ENCODE peak calls at places on chromosome 5, in seven cellular contexts. I is uterus, K is GM12892, D is stomach, G is gastrocnemius medialis, B is H54, E is HCT116. X is an unnamed sample.

GRCh38 chr5:176817369-176817841 is 7.0 kb downstream of the UNC5A start:
- DNase-seq in I (no peak), K (no peak), B (no peak), G (no peak), D (no peak), E (no peak), X (no peak)

GRCh38 chr5:163612358-163613149 is 107.1 kb downstream of the MAT2B start:
- DNase-seq in B (no peak), D (no peak), E (no peak), I (no peak), G (no peak), K (no peak), X (no peak)

GRCh38 chr5:28779161-28779754 is 1740.9 kb upstream of the CDH9 start:
- DNase-seq in E (no peak), B (no peak), D (no peak), K (no peak), G (no peak), I (no peak), X (no peak)

GRCh38 chr5:116455061-116455460 is 119.6 kb downstream of the SEMA6A start:
- DNase-seq in I (no peak), D (no peak), B (no peak), G (no peak), K (no peak), E (no peak), X (no peak)

GRCh38 chr5:123720955-123721354 is 209.0 kb downstream of the CSNK1G3 start:
- DNase-seq in E (no peak), B (no peak), G (no peak), D (no peak), I (no peak), K (no peak), X (no peak)

GRCh38 chr5:56310711-56311204 is 77.6 kb upstream of the ANKRD55 start:
- DNase-seq in I (peak), K (no peak), D (no peak), E (no peak), B (no peak), G (no peak), X (peak)

GRCh38 chr5:132388244-132389050 is 18.9 kb downstream of the SLC22A5 start:
- DNase-seq in B (no peak), G (no peak), K (no peak), D (no peak), I (peak), E (no peak), X (no peak)

GRCh38 chr5:68428232-68428811 is 212.8 kb downstream of the PIK3R1 start:
- DNase-seq in B (no peak), E (no peak), I (no peak), K (no peak), D (no peak), G (no peak), X (peak)

GRCh38 chr5:93510626-93511420 is 70.2 kb downstream of the NR2F1-AS1 start:
- DNase-seq in I (no peak), D (no peak), E (no peak), B (no peak), G (no peak), K (no peak), X (no peak)

GRCh38 chr5:163571755-163572154 is 66.3 kb downstream of the MAT2B start:
- DNase-seq in G (no peak), K (no peak), B (peak), I (no peak), D (no peak), E (no peak), X (no peak)

GRCh38 chr5:33641722-33642505 is 201.1 kb downstream of the TARS1 start:
- DNase-seq in D (no peak), K (no peak), G (no peak), E (no peak), I (no peak), B (no peak), X (no peak)

GRCh38 chr5:157463621-157464407 is 3.8 kb downstream of the NIPAL4 start:
- DNase-seq in E (peak), D (no peak), I (no peak), G (peak), K (no peak), B (no peak), X (peak)

GRCh38 chr5:134125195-134126015 is 10.9 kb downstream of the TCF7 start:
- DNase-seq in E (peak), I (peak), G (peak), K (no peak), B (peak), D (peak), X (no peak)

GRCh38 chr5:16455670-16456069 is 9.9 kb downstream of the ZNF622 start:
- DNase-seq in E (no peak), B (no peak), D (no peak), K (no peak), I (no peak), G (no peak), X (no peak)

GRCh38 chr5:139457653-139458306 is 4.8 kb downstream of the ECSCR start:
- DNase-seq in K (no peak), G (no peak), E (no peak), B (no peak), I (no peak), D (no peak), X (no peak)

GRCh38 chr5:88870280-88870679 is 12.7 kb downstream of the MEF2C start:
- DNase-seq in D (no peak), I (no peak), E (no peak), G (no peak), B (no peak), K (no peak), X (no peak)

GRCh38 chr5:126883801-126884200 is 106.9 kb downstream of the LMNB1 start:
- DNase-seq in D (no peak), K (no peak), G (no peak), E (no peak), B (no peak), I (no peak), X (peak)

GRCh38 chr5:37448941-37449340 is 69.8 kb downstream of the WDR70 start:
- DNase-seq in B (no peak), E (no peak), I (no peak), G (no peak), D (no peak), K (no peak), X (no peak)
- TF ChIP-seq POLR2A in B (no peak), E (no peak), I (no peak), G (no peak), D (no peak), K (no peak), X (no peak)

DNA sequence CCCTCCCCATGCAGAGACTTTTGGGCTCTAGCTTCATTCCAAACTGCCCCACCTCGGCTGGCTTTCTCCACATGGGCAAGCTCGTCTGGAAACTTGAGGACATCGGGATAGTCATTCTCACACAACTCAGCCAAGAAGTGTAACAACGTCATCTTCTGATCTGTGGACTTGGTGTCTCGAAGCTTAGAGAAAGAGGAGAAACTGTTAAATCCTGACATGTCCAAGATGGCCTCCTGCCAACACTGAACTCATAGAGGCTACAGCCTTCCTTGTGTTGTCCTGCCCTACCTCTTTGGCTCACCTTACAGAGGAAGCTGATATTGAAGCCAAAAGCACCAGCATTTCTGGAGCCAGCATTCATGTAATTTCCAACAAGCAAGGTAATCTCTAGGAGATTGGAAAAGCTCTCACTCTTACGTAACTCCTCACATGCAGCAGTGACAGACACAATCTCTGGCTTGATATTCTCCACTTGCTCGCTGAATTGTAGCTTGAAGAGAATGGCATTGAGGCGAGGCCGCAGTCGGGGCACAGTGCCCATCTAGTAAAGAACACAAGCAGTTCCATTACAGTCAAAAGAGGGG is 39.6 kb downstream of the PCDHGC5 start:
- DNase-seq in E (no peak), K (no peak), I (peak), G (peak), D (no peak), B (no peak), X (no peak)
- TF ChIP-seq POLR2A in E (no peak), K (no peak), I (no peak), G (no peak), D (no peak), B (no peak), X (no peak)

GRCh38 chr5:111756701-111757581 is at the start of gene NREP:
- DNase-seq in D (peak), B (peak), I (peak), E (peak), G (peak), K (no peak), X (peak)
- TF ChIP-seq POLR2A in D (no peak), B (no peak), I (no peak), E (no peak), G (no peak), K (peak), X (no peak)

GRCh38 chr5:67182406-67182805 is 14.2 kb downstream of the CD180 start:
- DNase-seq in G (peak), E (no peak), B (peak), I (peak), K (no peak), D (no peak), X (no peak)
- TF ChIP-seq POLR2A in G (peak), E (no peak), B (no peak), I (peak), K (no peak), D (no peak), X (no peak)

GRCh38 chr5:138331449-138332368 is at the start of gene CDC25C:
- DNase-seq in D (peak), B (peak), G (peak), E (peak), I (peak), K (peak), X (peak)
- TF ChIP-seq POLR2A in D (no peak), B (peak), G (no peak), E (peak), I (no peak), K (peak), X (peak)

GRCh38 chr5:86885011-86885410 is 267.3 kb downstream of the COX7C start:
- DNase-seq in B (no peak), D (no peak), E (no peak), K (no peak), I (no peak), G (no peak), X (no peak)
- TF ChIP-seq POLR2A in B (no peak), D (no peak), E (no peak), K (no peak), I (no peak), G (no peak), X (no peak)

GRCh38 chr5:15034379-15034778 is 162.8 kb upstream of the ANKH start:
- DNase-seq in E (no peak), B (no peak), I (no peak), G (no peak), K (no peak), D (no peak), X (no peak)

GRCh38 chr5:15037247-15037908 is 165.8 kb upstream of the ANKH start:
- DNase-seq in E (no peak), B (no peak), D (no peak), K (no peak), G (no peak), I (no peak), X (no peak)
- TF ChIP-seq POLR2A in E (no peak), B (no peak), D (no peak), K (no peak), G (no peak), I (no peak), X (no peak)

DNA sequence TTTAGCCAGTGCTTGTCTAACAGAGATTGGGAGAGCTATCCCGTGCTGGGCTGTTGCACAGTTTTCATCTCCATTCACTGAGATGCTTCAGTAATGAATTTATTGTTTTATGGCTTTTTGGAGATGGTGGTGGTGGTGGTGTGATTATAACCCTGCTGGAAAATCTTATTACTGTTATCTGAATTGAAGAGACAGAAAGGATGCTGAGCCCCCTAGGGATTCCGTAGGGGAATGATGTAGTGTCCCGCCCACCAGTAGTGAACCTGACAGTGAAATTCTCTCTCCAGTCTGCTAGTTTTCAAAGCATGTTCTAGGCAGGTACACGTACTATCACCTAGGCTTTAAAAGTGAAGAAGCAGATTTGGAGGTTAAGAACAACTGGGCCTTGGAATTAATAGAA is 1.9 kb downstream of the RAI14 start:
- DNase-seq in E (no peak), G (no peak), K (no peak), B (no peak), I (no peak), D (no peak), X (no peak)
- TF ChIP-seq POLR2A in E (no peak), G (no peak), K (no peak), B (no peak), I (no peak), D (no peak), X (no peak)

X was measured in erythroblast.